ENCODE peak calls at places on chromosome 13, in seven cellular contexts. One of them, this sample, is unnamed. For H3K4me1, the result is how much of the 10 kb centered on the place peaks cover.

GRCh38 chr13:70080030-70080429 is 27.6 kb upstream of the ATXN8OS start:
- DNase-seq in uterus: no peak
- DNase-seq in PC-3: no peak
- DNase-seq in A549: no peak
- DNase-seq in heart right ventricle: peak
- DNase-seq in ovary: no peak
- DNase-seq in CD4-positive, alpha-beta memory T cell: no peak
- DNase-seq in this sample: peak

GRCh38 chr13:100601716-100602115 is 13.1 kb upstream of the GGACT start:
- DNase-seq in CD4-positive, alpha-beta memory T cell: no peak
- DNase-seq in A549: no peak
- DNase-seq in ovary: no peak
- DNase-seq in PC-3: no peak
- DNase-seq in heart right ventricle: no peak
- DNase-seq in uterus: no peak
- DNase-seq in this sample: no peak

GRCh38 chr13:37058801-37059135 is 720 bp downstream of the SUPT20H start:
- DNase-seq in A549: no peak
- DNase-seq in heart right ventricle: no peak
- DNase-seq in PC-3: no peak
- DNase-seq in uterus: no peak
- DNase-seq in ovary: no peak
- DNase-seq in CD4-positive, alpha-beta memory T cell: no peak
- DNase-seq in this sample: no peak

GRCh38 chr13:114021464-114022308 is 47.8 kb upstream of the C13orf46 start:
- DNase-seq in A549: no peak
- DNase-seq in uterus: no peak
- DNase-seq in heart right ventricle: no peak
- DNase-seq in ovary: no peak
- DNase-seq in PC-3: no peak
- DNase-seq in CD4-positive, alpha-beta memory T cell: no peak
- DNase-seq in this sample: no peak

GRCh38 chr13:20114066-20114465 is 46.8 kb downstream of the GJA3 start:
- DNase-seq in A549: no peak
- DNase-seq in uterus: no peak
- DNase-seq in heart right ventricle: no peak
- DNase-seq in CD4-positive, alpha-beta memory T cell: no peak
- DNase-seq in PC-3: no peak
- DNase-seq in ovary: no peak
- DNase-seq in this sample: no peak

GRCh38 chr13:103878891-103879605 is 812.8 kb upstream of the SLC10A2 start:
- DNase-seq in PC-3: no peak
- DNase-seq in heart right ventricle: no peak
- DNase-seq in ovary: no peak
- DNase-seq in A549: no peak
- DNase-seq in uterus: no peak
- DNase-seq in CD4-positive, alpha-beta memory T cell: no peak
- DNase-seq in this sample: no peak

GRCh38 chr13:99351772-99352171 is 44.6 kb upstream of the GPR183 start:
- DNase-seq in PC-3: no peak
- DNase-seq in ovary: no peak
- DNase-seq in CD4-positive, alpha-beta memory T cell: peak
- DNase-seq in A549: no peak
- DNase-seq in uterus: no peak
- DNase-seq in heart right ventricle: no peak
- DNase-seq in this sample: no peak

GRCh38 chr13:46593403-46593802 is 40.4 kb downstream of the LRCH1 start:
- DNase-seq in uterus: no peak
- DNase-seq in A549: no peak
- DNase-seq in PC-3: no peak
- DNase-seq in heart right ventricle: no peak
- DNase-seq in CD4-positive, alpha-beta memory T cell: peak
- DNase-seq in ovary: no peak
- DNase-seq in this sample: no peak

GRCh38 chr13:110317093-110317492 is 10.0 kb downstream of the COL4A2 start:
- DNase-seq in A549: no peak
- DNase-seq in ovary: no peak
- DNase-seq in heart right ventricle: no peak
- DNase-seq in PC-3: no peak
- DNase-seq in CD4-positive, alpha-beta memory T cell: no peak
- DNase-seq in uterus: no peak
- DNase-seq in this sample: no peak

GRCh38 chr13:107678075-107678689 is 537.2 kb downstream of the LIG4 start:
- DNase-seq in PC-3: peak
- DNase-seq in CD4-positive, alpha-beta memory T cell: no peak
- DNase-seq in ovary: no peak
- DNase-seq in A549: no peak
- DNase-seq in heart right ventricle: no peak
- DNase-seq in uterus: no peak
- DNase-seq in this sample: no peak

GRCh38 chr13:71587778-71588177 is 279.2 kb downstream of the DACH1 start:
- DNase-seq in uterus: no peak
- DNase-seq in ovary: no peak
- DNase-seq in PC-3: no peak
- DNase-seq in heart right ventricle: no peak
- DNase-seq in CD4-positive, alpha-beta memory T cell: no peak
- DNase-seq in A549: no peak
- DNase-seq in this sample: no peak

GRCh38 chr13:102965802-102966201 is 100.4 kb downstream of the SLC10A2 start:
- DNase-seq in CD4-positive, alpha-beta memory T cell: no peak
- DNase-seq in PC-3: no peak
- DNase-seq in uterus: no peak
- DNase-seq in heart right ventricle: no peak
- DNase-seq in A549: no peak
- DNase-seq in ovary: no peak
- DNase-seq in this sample: no peak

GRCh38 chr13:99760456-99760855 is 211.1 kb downstream of the ZIC5 start:
- DNase-seq in A549: no peak
- DNase-seq in PC-3: no peak
- DNase-seq in ovary: no peak
- DNase-seq in uterus: no peak
- DNase-seq in CD4-positive, alpha-beta memory T cell: no peak
- DNase-seq in heart right ventricle: no peak
- DNase-seq in this sample: no peak

GRCh38 chr13:109783815-109784589 is 2.4 kb downstream of the IRS2 start:
- DNase-seq in PC-3: no peak
- DNase-seq in A549: no peak
- DNase-seq in ovary: peak
- DNase-seq in uterus: no peak
- DNase-seq in heart right ventricle: no peak
- DNase-seq in CD4-positive, alpha-beta memory T cell: no peak
- DNase-seq in this sample: no peak

GRCh38 chr13:98239156-98240076 is 62.3 kb upstream of the RNF113B start:
- DNase-seq in PC-3: no peak
- DNase-seq in heart right ventricle: no peak
- DNase-seq in CD4-positive, alpha-beta memory T cell: no peak
- DNase-seq in ovary: no peak
- DNase-seq in uterus: no peak
- DNase-seq in A549: no peak
- DNase-seq in this sample: no peak

GRCh38 chr13:35527451-35527850 is 51.0 kb upstream of the MAB21L1 start:
- DNase-seq in heart right ventricle: no peak
- DNase-seq in ovary: no peak
- DNase-seq in uterus: no peak
- DNase-seq in A549: no peak
- DNase-seq in PC-3: no peak
- DNase-seq in CD4-positive, alpha-beta memory T cell: no peak
- DNase-seq in this sample: peak

GRCh38 chr13:62682788-62683187 is 1267.1 kb upstream of the PCDH20 start:
- DNase-seq in A549: no peak
- DNase-seq in ovary: no peak
- DNase-seq in CD4-positive, alpha-beta memory T cell: no peak
- DNase-seq in heart right ventricle: no peak
- DNase-seq in uterus: no peak
- DNase-seq in PC-3: peak
- DNase-seq in this sample: no peak

GRCh38 chr13:19590423-19590822 is 29.1 kb upstream of the TPTE2 start:
- DNase-seq in ovary: no peak
- DNase-seq in PC-3: no peak
- DNase-seq in heart right ventricle: no peak
- DNase-seq in uterus: no peak
- DNase-seq in A549: no peak
- DNase-seq in CD4-positive, alpha-beta memory T cell: no peak
- DNase-seq in this sample: no peak

GRCh38 chr13:39385154-39385553 is 217.8 kb downstream of the LHFPL6 start:
- DNase-seq in ovary: no peak
- DNase-seq in uterus: no peak
- DNase-seq in CD4-positive, alpha-beta memory T cell: no peak
- DNase-seq in heart right ventricle: no peak
- DNase-seq in A549: no peak
- DNase-seq in PC-3: no peak
- DNase-seq in this sample: no peak

GRCh38 chr13:104597554-104598240 is 1531.5 kb upstream of the SLC10A2 start:
- DNase-seq in ovary: no peak
- DNase-seq in CD4-positive, alpha-beta memory T cell: no peak
- DNase-seq in heart right ventricle: no peak
- DNase-seq in uterus: no peak
- DNase-seq in A549: no peak
- DNase-seq in PC-3: no peak
- DNase-seq in this sample: no peak

GRCh38 chr13:28179974-28180373 is 41.6 kb downstream of the PAN3 start:
- DNase-seq in ovary: no peak
- DNase-seq in heart right ventricle: no peak
- DNase-seq in A549: no peak
- DNase-seq in uterus: no peak
- DNase-seq in PC-3: no peak
- DNase-seq in CD4-positive, alpha-beta memory T cell: no peak
- DNase-seq in this sample: no peak

DNA sequence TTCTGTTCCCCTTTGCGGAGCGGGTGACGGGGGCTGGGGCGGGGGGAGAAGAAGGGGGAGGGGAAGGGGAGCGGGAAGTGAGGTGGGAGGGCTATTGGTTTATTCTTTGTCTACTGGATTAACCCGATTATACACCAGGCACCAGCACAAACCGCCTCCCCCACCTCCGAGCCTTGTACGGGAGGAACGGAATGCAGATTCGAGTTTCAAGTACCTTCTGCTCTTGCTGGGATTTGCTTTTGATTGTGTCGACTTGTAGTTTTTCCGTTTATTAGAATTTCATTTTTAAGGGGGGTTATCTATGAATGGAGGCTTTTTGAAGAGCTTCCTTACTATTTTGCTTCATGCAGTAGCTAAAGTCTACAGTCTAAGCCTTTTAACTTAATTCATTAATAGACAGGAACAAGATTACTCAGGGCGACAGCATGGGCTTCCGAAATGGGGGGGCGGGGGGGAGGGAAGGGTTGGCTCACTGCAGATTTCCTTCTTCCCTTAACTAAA is 895 bp upstream of the SPRY2 start:
- DNase-seq in CD4-positive, alpha-beta memory T cell: no peak
- DNase-seq in uterus: peak
- DNase-seq in A549: peak
- DNase-seq in PC-3: peak
- DNase-seq in ovary: peak
- DNase-seq in heart right ventricle: peak
- DNase-seq in this sample: peak
- H3K4me1 ChIP-seq in CD4-positive, alpha-beta memory T cell: under half
- H3K4me1 ChIP-seq in uterus: under half
- H3K4me1 ChIP-seq in A549: under half
- H3K4me1 ChIP-seq in PC-3: under half
- H3K4me1 ChIP-seq in ovary: under half
- H3K4me1 ChIP-seq in heart right ventricle: under half
- H3K4me1 ChIP-seq in this sample: under half

GRCh38 chr13:29508130-29508873 is 87.2 kb downstream of the SLC7A1 start:
- DNase-seq in A549: peak
- DNase-seq in ovary: peak
- DNase-seq in heart right ventricle: peak
- DNase-seq in uterus: peak
- DNase-seq in CD4-positive, alpha-beta memory T cell: peak
- DNase-seq in PC-3: peak
- DNase-seq in this sample: peak
- H3K27ac ChIP-seq in A549: no peak
- H3K27ac ChIP-seq in ovary: no peak
- H3K27ac ChIP-seq in heart right ventricle: no peak
- H3K27ac ChIP-seq in uterus: peak
- H3K27ac ChIP-seq in CD4-positive, alpha-beta memory T cell: no peak
- H3K27ac ChIP-seq in PC-3: no peak
- H3K27ac ChIP-seq in this sample: peak

DNA sequence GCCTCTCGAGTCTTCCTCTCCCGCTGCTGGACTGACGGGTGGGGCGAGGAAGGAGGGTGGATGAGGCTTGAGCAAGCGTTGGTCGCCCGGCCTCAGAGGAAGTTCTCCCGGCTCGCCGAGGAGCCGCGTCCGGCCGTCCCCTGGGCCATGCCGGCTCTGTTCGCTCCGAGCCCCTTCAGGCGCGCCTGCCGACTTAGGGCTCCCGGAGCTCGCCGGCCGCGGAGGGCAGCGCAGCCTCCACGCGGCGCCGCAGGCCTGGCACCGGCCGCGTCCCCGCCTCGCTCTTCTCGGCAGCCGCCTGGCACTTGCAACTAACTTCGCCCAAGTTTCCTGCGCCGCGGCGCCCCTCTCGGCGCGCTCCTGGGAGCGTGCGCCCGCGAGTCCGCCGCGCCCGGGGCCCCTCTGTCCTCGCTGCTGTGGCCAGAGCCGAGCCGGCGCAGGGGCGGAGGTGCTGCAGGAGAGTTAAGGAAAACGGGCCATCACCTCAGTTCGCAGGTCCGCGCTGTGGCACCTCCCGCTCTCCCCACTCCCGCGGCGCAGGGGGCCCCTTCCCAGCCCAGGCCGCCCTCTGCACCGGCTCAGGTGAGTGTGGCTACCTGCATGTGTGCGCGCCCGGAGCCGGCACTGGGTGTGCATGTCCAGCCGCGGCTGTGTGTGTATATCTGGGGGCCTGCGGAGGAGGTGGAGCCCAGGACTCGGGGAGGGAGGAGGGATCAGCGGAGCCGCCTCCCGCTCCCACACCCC is 639 bp upstream of the SOX21 start:
- DNase-seq in CD4-positive, alpha-beta memory T cell: no peak
- DNase-seq in ovary: no peak
- DNase-seq in heart right ventricle: no peak
- DNase-seq in uterus: no peak
- DNase-seq in A549: peak
- DNase-seq in PC-3: peak
- DNase-seq in this sample: no peak
- H3K4me1 ChIP-seq in CD4-positive, alpha-beta memory T cell: under half
- H3K4me1 ChIP-seq in ovary: under half
- H3K4me1 ChIP-seq in heart right ventricle: under half
- H3K4me1 ChIP-seq in uterus: under half
- H3K4me1 ChIP-seq in A549: under half
- H3K4me1 ChIP-seq in PC-3: under half
- H3K4me1 ChIP-seq in this sample: under half

GRCh38 chr13:24273926-24274325 is 35.5 kb upstream of the C1QTNF9 start:
- DNase-seq in A549: no peak
- DNase-seq in heart right ventricle: no peak
- DNase-seq in uterus: no peak
- DNase-seq in ovary: no peak
- DNase-seq in PC-3: no peak
- DNase-seq in CD4-positive, alpha-beta memory T cell: no peak
- DNase-seq in this sample: no peak
- H3K27ac ChIP-seq in A549: no peak
- H3K27ac ChIP-seq in heart right ventricle: peak
- H3K27ac ChIP-seq in uterus: no peak
- H3K27ac ChIP-seq in ovary: peak
- H3K27ac ChIP-seq in PC-3: no peak
- H3K27ac ChIP-seq in CD4-positive, alpha-beta memory T cell: peak
- H3K27ac ChIP-seq in this sample: peak

DNA sequence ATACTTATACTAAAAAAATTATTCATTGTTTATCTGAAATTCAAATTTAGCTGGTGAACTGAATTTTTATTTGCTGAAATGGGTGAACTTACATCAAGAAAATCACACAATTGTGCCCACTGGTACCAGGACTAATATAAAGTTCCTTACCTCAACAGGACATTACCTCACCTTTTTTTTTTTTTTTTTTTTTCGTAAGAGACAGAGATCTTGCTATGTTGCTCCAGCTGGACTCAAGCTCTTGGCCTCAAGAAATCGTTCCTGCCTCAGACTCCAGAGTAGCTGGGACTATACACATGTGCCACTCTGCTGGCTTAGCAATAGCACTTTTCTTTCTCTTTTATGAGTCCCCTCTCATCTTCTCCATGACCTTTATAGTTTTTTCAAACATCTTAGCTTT is 22.5 kb upstream of the NDFIP2 start:
- DNase-seq in heart right ventricle: no peak
- DNase-seq in ovary: no peak
- DNase-seq in CD4-positive, alpha-beta memory T cell: no peak
- DNase-seq in A549: no peak
- DNase-seq in PC-3: no peak
- DNase-seq in uterus: no peak
- DNase-seq in this sample: no peak
- H3K4me1 ChIP-seq in heart right ventricle: under half
- H3K4me1 ChIP-seq in ovary: under half
- H3K4me1 ChIP-seq in CD4-positive, alpha-beta memory T cell: under half
- H3K4me1 ChIP-seq in A549: under half
- H3K4me1 ChIP-seq in PC-3: under half
- H3K4me1 ChIP-seq in uterus: under half
- H3K4me1 ChIP-seq in this sample: under half